ENCODE peak calls at places on chromosomes 13 and 19, in five cellular contexts. K is PC-9, E is tibial nerve, I is uterus, M is upper lobe of right lung. S is an unnamed sample. For H3K4me1, the result is how much of the 10 kb centered on the place peaks cover.

GRCh38 chr13:112877976-112878955 is 90.7 kb upstream of the MCF2L start:
- DNase-seq in K (no peak), E (no peak), I (no peak), M (no peak), S (no peak)

GRCh38 chr13:69101841-69102240 is 1005.8 kb upstream of the ATXN8OS start:
- DNase-seq in K (no peak), E (no peak), I (no peak), M (no peak), S (no peak)

GRCh38 chr19:13764821-13765394 is 586 bp downstream of the MRI1 start:
- DNase-seq in K (peak), E (no peak), I (no peak), M (peak), S (no peak)

GRCh38 chr13:20198781-20199180 is 6.0 kb upstream of the GJB2 start:
- DNase-seq in K (no peak), E (no peak), I (no peak), M (no peak), S (no peak)

GRCh38 chr19:58128041-58128685 is 22.4 kb downstream of the ZNF329 start:
- DNase-seq in K (no peak), E (no peak), I (no peak), M (no peak), S (no peak)

GRCh38 chr19:30345686-30346085 is 26.5 kb upstream of the ZNF536 start:
- DNase-seq in K (no peak), E (no peak), I (no peak), M (no peak), S (no peak)

GRCh38 chr19:4911786-4912672 is 2.7 kb downstream of the UHRF1 start:
- DNase-seq in K (peak), E (peak), I (peak), M (no peak), S (peak)

GRCh38 chr13:48411281-48412099 is 1.4 kb downstream of the LPAR6 start:
- DNase-seq in K (no peak), E (no peak), I (no peak), M (no peak), S (peak)

GRCh38 chr19:40791996-40792395 is 7.0 kb upstream of the EGLN2 start:
- DNase-seq in K (no peak), E (no peak), I (no peak), M (no peak), S (no peak)

GRCh38 chr19:43461303-43461702 is 4.1 kb downstream of the LYPD3 start:
- DNase-seq in K (no peak), E (no peak), I (no peak), M (no peak), S (no peak)

GRCh38 chr13:75566658-75567057 is 17.1 kb downstream of the UCHL3 start:
- DNase-seq in K (no peak), E (no peak), I (no peak), M (no peak), S (peak)

GRCh38 chr13:63910406-63910957 is 2494.8 kb upstream of the PCDH20 start:
- DNase-seq in K (no peak), E (no peak), I (no peak), M (no peak), S (no peak)

DNA sequence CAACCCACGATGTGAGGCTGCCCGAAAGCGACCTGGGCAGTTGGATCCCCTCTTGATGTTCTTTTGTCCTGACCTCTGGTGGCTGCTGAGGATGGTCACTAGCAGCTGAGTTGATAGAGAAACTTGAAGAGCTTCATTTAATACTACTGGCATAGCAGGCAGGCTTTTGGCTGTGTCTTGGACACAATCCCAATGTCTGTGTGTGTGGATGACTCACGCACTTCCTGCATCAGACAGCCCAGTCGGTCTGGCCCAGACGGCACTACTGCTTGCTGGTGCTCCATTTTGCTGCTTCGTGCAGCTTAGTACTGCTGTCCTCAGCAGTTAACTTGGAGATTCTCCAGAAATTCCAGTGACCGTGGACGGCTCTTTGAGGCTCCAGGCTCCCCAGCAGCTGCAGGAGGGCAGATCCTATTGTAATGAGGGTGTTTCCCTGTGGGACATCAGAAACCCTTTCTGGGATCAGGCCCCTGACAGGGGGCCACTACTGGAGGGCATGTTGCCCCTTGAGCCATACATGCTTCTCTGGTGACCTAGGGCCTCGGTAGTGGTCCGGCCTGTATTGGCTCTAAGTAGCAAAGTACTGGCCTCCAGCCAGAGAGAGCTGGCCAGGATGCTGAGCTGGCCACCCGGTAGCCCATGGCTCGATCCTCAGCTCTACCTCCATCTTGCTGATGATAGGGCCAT is 4.5 kb downstream of the FPR3 start:
- DNase-seq in K (peak), E (peak), I (peak), M (peak), S (peak)
- TF ChIP-seq CTCF in K (no peak), E (no peak), I (no peak), M (no peak), S (no peak)

GRCh38 chr19:35368378-35368777 is 2.5 kb upstream of the GPR42 start:
- DNase-seq in K (no peak), E (no peak), I (no peak), M (no peak), S (no peak)
- H3K4me1 ChIP-seq in K (under half), E (under half), I (under half), M (under half), S (under half)

GRCh38 chr13:114264886-114265611 is 16.4 kb upstream of the UPF3A start:
- DNase-seq in K (no peak), E (no peak), I (no peak), M (no peak), S (no peak)
- H3K27ac ChIP-seq in K (no peak), E (no peak), I (no peak), M (no peak), S (no peak)

GRCh38 chr13:49908637-49909036 is 27.5 kb downstream of the SPRYD7 start:
- DNase-seq in K (no peak), E (no peak), I (no peak), M (no peak), S (no peak)

DNA sequence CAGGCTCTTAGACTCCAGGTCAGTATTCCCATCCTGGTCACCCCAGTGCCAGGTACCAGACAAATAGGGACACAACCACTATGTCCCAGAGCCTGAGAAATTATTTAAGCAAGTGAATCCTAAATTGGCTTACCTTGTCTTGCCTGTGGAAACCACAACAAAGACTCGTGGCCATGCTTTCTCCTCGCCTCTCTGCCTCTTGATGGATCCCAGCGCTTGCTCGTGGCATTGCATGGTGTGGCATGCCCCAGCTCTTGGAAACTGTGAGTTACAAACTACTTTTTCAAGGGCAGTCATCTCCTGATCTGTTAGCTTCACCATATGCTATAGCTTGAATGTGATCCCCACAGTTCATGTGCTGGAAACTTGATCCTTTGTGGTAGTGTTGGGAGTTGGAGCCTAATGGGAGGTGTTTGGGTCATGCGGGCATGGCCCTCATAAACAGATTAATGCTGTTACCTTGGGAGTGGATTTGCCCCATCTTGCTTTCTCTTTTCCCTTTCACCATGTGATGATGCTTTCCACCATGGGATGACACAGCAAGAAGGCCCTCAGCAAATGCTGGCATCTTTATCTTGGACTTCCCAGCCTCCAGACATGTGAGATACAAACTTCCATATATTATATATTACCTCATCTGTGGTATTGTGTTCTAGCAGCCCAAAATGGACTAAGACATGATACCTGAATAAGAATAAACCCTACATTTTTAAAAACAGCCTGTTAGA is 31.2 kb downstream of the SPRYD7 start:
- DNase-seq in K (no peak), E (no peak), I (no peak), M (no peak), S (no peak)
- TF ChIP-seq CTCF in K (no peak), E (no peak), I (no peak), M (no peak), S (no peak)

DNA sequence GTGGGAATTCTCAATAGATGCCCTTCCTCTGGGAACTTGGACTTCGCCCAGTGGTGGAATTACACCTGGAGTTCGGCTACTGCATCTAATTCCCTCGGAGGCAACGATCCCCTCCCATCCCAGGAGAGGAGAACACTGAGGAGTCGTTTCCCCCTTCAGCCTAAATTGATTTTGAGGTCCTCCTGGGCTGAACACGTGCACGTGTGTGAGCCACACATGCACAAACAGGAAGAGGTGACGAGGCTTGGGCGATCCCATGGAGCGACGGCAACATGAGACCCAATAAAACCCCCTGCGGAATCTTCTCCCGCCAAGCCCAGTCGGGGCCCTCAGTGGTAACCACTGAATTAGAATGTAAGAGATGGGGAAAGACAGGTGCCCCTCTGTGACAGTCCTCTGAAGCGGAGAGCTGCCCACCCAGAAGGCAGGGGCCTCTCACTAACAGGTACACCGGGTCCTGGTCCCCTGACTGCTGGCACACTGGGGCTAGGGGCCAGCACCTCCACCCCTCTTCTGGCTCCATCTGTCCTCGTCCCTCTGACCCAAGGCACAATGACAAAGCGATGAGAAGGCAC is 4.5 kb downstream of the MLLT1 start:
- DNase-seq in K (no peak), E (no peak), I (no peak), M (no peak), S (no peak)
- H3K4me1 ChIP-seq in K (under half), E (half or more), I (under half), M (half or more), S (under half)

GRCh38 chr13:30373727-30374126 is 48.6 kb upstream of the UBE2L5 start:
- DNase-seq in K (no peak), E (no peak), I (no peak), M (no peak), S (no peak)
- H3K27ac ChIP-seq in K (no peak), E (peak), I (no peak), M (no peak), S (no peak)

GRCh38 chr19:38375748-38376147 is 1.4 kb downstream of the PSMD8 start:
- DNase-seq in K (no peak), E (no peak), I (no peak), M (no peak), S (no peak)

GRCh38 chr19:38376576-38376975 is 2.2 kb downstream of the PSMD8 start:
- DNase-seq in K (no peak), E (no peak), I (no peak), M (no peak), S (no peak)

GRCh38 chr19:38375098-38375493 is 725 bp downstream of the PSMD8 start:
- DNase-seq in K (no peak), E (no peak), I (no peak), M (no peak), S (no peak)

GRCh38 chr19:38374332-38375097 is at the start of gene PSMD8:
- DNase-seq in K (peak), E (peak), I (peak), M (peak), S (peak)

GRCh38 chr19:38373907-38374331 is 452 bp upstream of the PSMD8 start:
- DNase-seq in K (no peak), E (no peak), I (no peak), M (no peak), S (no peak)
- TF ChIP-seq CTCF in K (no peak), E (no peak), I (no peak), M (no peak), S (no peak)

DNA sequence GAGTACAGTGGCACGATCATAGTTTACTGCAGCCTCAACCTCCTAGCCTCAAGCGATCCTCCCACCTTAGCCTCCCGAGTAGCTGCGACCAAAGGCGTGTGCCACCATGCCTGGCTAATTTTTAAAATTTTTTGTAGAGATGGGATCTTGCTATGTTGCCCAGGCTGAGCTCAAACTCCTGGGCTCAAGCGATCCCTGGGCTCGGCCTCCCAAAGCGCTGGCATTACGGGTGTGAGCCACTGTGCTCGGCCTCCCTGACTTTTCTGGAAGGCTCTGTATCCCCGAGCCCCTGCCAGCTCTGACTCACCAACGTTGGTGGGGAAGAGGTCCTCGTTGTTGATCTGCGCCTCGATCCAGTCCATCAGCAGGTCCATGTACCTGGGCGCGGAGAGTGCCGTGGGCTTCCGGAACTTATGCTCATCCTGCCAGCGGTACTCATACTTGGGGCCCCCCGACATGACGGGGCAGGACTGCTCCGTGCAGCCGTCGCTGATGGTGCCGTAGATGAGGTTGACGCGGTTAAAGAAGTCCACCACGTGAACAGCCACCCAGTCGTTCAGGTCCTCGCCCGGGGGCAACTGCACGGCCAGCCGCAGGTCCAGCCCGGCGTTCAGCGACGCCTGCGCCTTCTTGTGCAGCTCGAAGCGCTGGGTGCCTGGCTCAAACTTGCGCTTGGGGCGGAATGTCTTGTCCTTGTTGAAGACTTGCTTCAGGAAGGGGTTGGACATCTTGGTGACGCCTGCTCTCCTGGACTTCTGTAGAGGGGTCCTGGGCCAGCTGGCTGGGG is 18.1 kb downstream of the MOB3A start:
- DNase-seq in K (no peak), E (no peak), I (no peak), M (no peak), S (no peak)
- H3K4me1 ChIP-seq in K (under half), E (under half), I (under half), M (under half), S (under half)

GRCh38 chr13:110234532-110234931 is 72.4 kb downstream of the COL4A1 start:
- DNase-seq in K (no peak), E (no peak), I (no peak), M (no peak), S (no peak)
- H3K27ac ChIP-seq in K (no peak), E (no peak), I (peak), M (peak), S (no peak)

S was measured in foreskin keratinocyte.